ENCODE peak calls at places on chromosomes 12 and 14, in ten cellular contexts. One of them, this sample, is unnamed.

GRCh38 chr12:109739747-109740693 is 26.4 kb downstream of the FAM222A start:
- DNase-seq in mammary epithelial cell: no peak
- DNase-seq in uterus: peak
- DNase-seq in right atrium auricular region: no peak
- DNase-seq in WTC11: peak
- DNase-seq in PC-3: no peak
- DNase-seq in B cell: peak
- DNase-seq in fibroblast of lung: no peak
- DNase-seq in Peyer's patch: peak
- DNase-seq in astrocyte of the cerebellum: no peak
- DNase-seq in this sample: no peak

GRCh38 chr12:64691793-64692583 is 67.2 kb downstream of the GNS start:
- DNase-seq in mammary epithelial cell: no peak
- DNase-seq in uterus: no peak
- DNase-seq in right atrium auricular region: no peak
- DNase-seq in WTC11: no peak
- DNase-seq in PC-3: no peak
- DNase-seq in B cell: no peak
- DNase-seq in fibroblast of lung: peak
- DNase-seq in Peyer's patch: no peak
- DNase-seq in astrocyte of the cerebellum: no peak
- DNase-seq in this sample: no peak

GRCh38 chr12:128567730-128568129 is 256.0 kb downstream of the SLC15A4 start:
- DNase-seq in mammary epithelial cell: no peak
- DNase-seq in uterus: no peak
- DNase-seq in right atrium auricular region: no peak
- DNase-seq in WTC11: no peak
- DNase-seq in PC-3: no peak
- DNase-seq in B cell: no peak
- DNase-seq in fibroblast of lung: no peak
- DNase-seq in Peyer's patch: no peak
- DNase-seq in astrocyte of the cerebellum: no peak
- DNase-seq in this sample: no peak

GRCh38 chr12:51065530-51065929 is 17.4 kb downstream of the LETMD1 start:
- DNase-seq in mammary epithelial cell: peak
- DNase-seq in uterus: no peak
- DNase-seq in right atrium auricular region: no peak
- DNase-seq in WTC11: no peak
- DNase-seq in PC-3: peak
- DNase-seq in B cell: no peak
- DNase-seq in fibroblast of lung: no peak
- DNase-seq in Peyer's patch: no peak
- DNase-seq in astrocyte of the cerebellum: no peak
- DNase-seq in this sample: no peak

GRCh38 chr14:23183479-23183878 is at the start of gene SLC7A8:
- DNase-seq in mammary epithelial cell: no peak
- DNase-seq in uterus: peak
- DNase-seq in right atrium auricular region: peak
- DNase-seq in WTC11: peak
- DNase-seq in PC-3: peak
- DNase-seq in B cell: no peak
- DNase-seq in fibroblast of lung: no peak
- DNase-seq in Peyer's patch: peak
- DNase-seq in astrocyte of the cerebellum: no peak
- DNase-seq in this sample: peak

GRCh38 chr14:86955955-86956354 is 1037.0 kb downstream of the GALC start:
- DNase-seq in mammary epithelial cell: no peak
- DNase-seq in uterus: no peak
- DNase-seq in right atrium auricular region: no peak
- DNase-seq in WTC11: no peak
- DNase-seq in PC-3: no peak
- DNase-seq in B cell: no peak
- DNase-seq in fibroblast of lung: no peak
- DNase-seq in Peyer's patch: no peak
- DNase-seq in astrocyte of the cerebellum: no peak
- DNase-seq in this sample: no peak

GRCh38 chr12:118189761-118190181 is 53.8 kb downstream of the PEBP1 start:
- DNase-seq in mammary epithelial cell: peak
- DNase-seq in uterus: peak
- DNase-seq in right atrium auricular region: no peak
- DNase-seq in WTC11: peak
- DNase-seq in PC-3: no peak
- DNase-seq in B cell: no peak
- DNase-seq in fibroblast of lung: peak
- DNase-seq in Peyer's patch: no peak
- DNase-seq in astrocyte of the cerebellum: no peak
- DNase-seq in this sample: no peak

GRCh38 chr12:77231548-77231947 is 166.2 kb upstream of the E2F7 start:
- DNase-seq in mammary epithelial cell: peak
- DNase-seq in uterus: peak
- DNase-seq in right atrium auricular region: peak
- DNase-seq in WTC11: no peak
- DNase-seq in PC-3: no peak
- DNase-seq in B cell: no peak
- DNase-seq in fibroblast of lung: peak
- DNase-seq in Peyer's patch: peak
- DNase-seq in astrocyte of the cerebellum: peak
- DNase-seq in this sample: peak

GRCh38 chr12:48489012-48489411 is 6.7 kb downstream of the C12orf54 start:
- DNase-seq in mammary epithelial cell: peak
- DNase-seq in uterus: no peak
- DNase-seq in right atrium auricular region: no peak
- DNase-seq in WTC11: no peak
- DNase-seq in PC-3: no peak
- DNase-seq in B cell: no peak
- DNase-seq in fibroblast of lung: no peak
- DNase-seq in Peyer's patch: no peak
- DNase-seq in astrocyte of the cerebellum: no peak
- DNase-seq in this sample: no peak

GRCh38 chr12:51009038-51009437 is 17.1 kb downstream of the SLC11A2 start:
- DNase-seq in mammary epithelial cell: no peak
- DNase-seq in uterus: peak
- DNase-seq in right atrium auricular region: peak
- DNase-seq in WTC11: no peak
- DNase-seq in PC-3: no peak
- DNase-seq in B cell: peak
- DNase-seq in fibroblast of lung: no peak
- DNase-seq in Peyer's patch: peak
- DNase-seq in astrocyte of the cerebellum: no peak
- DNase-seq in this sample: peak

GRCh38 chr14:87810711-87811110 is 182.3 kb downstream of the GALC start:
- DNase-seq in mammary epithelial cell: no peak
- DNase-seq in uterus: no peak
- DNase-seq in right atrium auricular region: no peak
- DNase-seq in WTC11: no peak
- DNase-seq in PC-3: peak
- DNase-seq in B cell: no peak
- DNase-seq in fibroblast of lung: no peak
- DNase-seq in Peyer's patch: no peak
- DNase-seq in astrocyte of the cerebellum: no peak
- DNase-seq in this sample: no peak

GRCh38 chr14:101819251-101819990 is 57.9 kb downstream of the PPP2R5C start:
- DNase-seq in mammary epithelial cell: no peak
- DNase-seq in uterus: no peak
- DNase-seq in right atrium auricular region: no peak
- DNase-seq in WTC11: no peak
- DNase-seq in PC-3: no peak
- DNase-seq in B cell: no peak
- DNase-seq in fibroblast of lung: no peak
- DNase-seq in Peyer's patch: peak
- DNase-seq in astrocyte of the cerebellum: no peak
- DNase-seq in this sample: peak

GRCh38 chr12:54692353-54692752 is 44.2 kb upstream of the DCD start:
- DNase-seq in mammary epithelial cell: no peak
- DNase-seq in uterus: no peak
- DNase-seq in right atrium auricular region: no peak
- DNase-seq in WTC11: no peak
- DNase-seq in PC-3: no peak
- DNase-seq in B cell: no peak
- DNase-seq in fibroblast of lung: no peak
- DNase-seq in Peyer's patch: no peak
- DNase-seq in astrocyte of the cerebellum: no peak
- DNase-seq in this sample: no peak

GRCh38 chr12:54689034-54689372 is 40.8 kb upstream of the DCD start:
- DNase-seq in mammary epithelial cell: no peak
- DNase-seq in uterus: no peak
- DNase-seq in right atrium auricular region: no peak
- DNase-seq in WTC11: no peak
- DNase-seq in PC-3: no peak
- DNase-seq in B cell: no peak
- DNase-seq in fibroblast of lung: no peak
- DNase-seq in Peyer's patch: no peak
- DNase-seq in astrocyte of the cerebellum: no peak
- DNase-seq in this sample: no peak

GRCh38 chr12:54684636-54685630 is 36.8 kb upstream of the DCD start:
- DNase-seq in mammary epithelial cell: no peak
- DNase-seq in uterus: no peak
- DNase-seq in right atrium auricular region: no peak
- DNase-seq in WTC11: no peak
- DNase-seq in PC-3: no peak
- DNase-seq in B cell: no peak
- DNase-seq in fibroblast of lung: no peak
- DNase-seq in Peyer's patch: no peak
- DNase-seq in astrocyte of the cerebellum: no peak
- DNase-seq in this sample: no peak

GRCh38 chr12:54688309-54689033 is 40.3 kb upstream of the DCD start:
- DNase-seq in mammary epithelial cell: no peak
- DNase-seq in uterus: no peak
- DNase-seq in right atrium auricular region: no peak
- DNase-seq in WTC11: no peak
- DNase-seq in PC-3: no peak
- DNase-seq in B cell: no peak
- DNase-seq in fibroblast of lung: no peak
- DNase-seq in Peyer's patch: no peak
- DNase-seq in astrocyte of the cerebellum: no peak
- DNase-seq in this sample: no peak

DNA sequence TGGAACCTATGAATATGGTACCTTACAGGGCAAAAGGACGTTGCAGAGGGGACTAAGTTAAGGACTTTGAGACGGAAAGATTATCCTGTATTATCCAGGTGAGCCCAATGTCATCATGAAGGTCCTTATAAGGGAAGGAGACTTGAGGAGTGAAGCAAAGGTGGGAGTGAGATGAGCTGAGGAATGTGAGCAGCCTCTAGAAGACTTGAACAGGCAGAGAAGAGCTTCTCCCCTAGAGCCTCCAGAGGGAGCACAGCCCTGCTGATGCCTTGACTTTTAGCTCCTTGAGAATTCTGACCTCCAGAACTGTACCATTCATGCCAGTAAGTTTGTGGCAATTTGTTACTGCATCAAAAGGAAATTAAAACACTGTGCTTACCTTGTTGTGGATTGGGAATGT is 41.8 kb upstream of the DCD start:
- DNase-seq in mammary epithelial cell: no peak
- DNase-seq in uterus: no peak
- DNase-seq in right atrium auricular region: no peak
- DNase-seq in WTC11: peak
- DNase-seq in PC-3: peak
- DNase-seq in B cell: no peak
- DNase-seq in fibroblast of lung: no peak
- DNase-seq in Peyer's patch: no peak
- DNase-seq in astrocyte of the cerebellum: no peak
- DNase-seq in this sample: no peak
- TF ChIP-seq CTCF in mammary epithelial cell: peak
- TF ChIP-seq CTCF in uterus: no peak
- TF ChIP-seq CTCF in right atrium auricular region: no peak
- TF ChIP-seq CTCF in WTC11: no peak
- TF ChIP-seq CTCF in PC-3: peak
- TF ChIP-seq CTCF in B cell: no peak
- TF ChIP-seq CTCF in fibroblast of lung: no peak
- TF ChIP-seq CTCF in Peyer's patch: no peak
- TF ChIP-seq CTCF in astrocyte of the cerebellum: peak
- TF ChIP-seq CTCF in this sample: no peak

DNA sequence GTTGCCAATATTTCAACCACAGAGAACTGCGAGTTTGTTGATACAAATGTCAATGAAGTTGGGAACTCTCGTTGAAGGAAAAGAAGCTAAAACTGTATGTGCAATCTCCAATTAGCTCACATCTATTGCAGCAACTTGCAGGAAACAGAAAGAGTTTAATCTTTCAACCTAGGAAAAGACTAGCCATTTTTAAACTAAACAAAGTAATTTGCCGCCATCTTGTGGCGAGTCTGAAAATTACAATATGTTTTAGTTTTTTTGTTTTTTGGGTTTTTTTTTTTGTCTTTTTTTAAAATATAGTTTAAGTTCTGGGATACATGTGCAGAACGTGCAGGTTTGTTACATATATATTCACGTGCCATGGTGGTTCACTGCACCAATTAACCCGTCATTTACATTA is 131.2 kb upstream of the FOXG1 start:
- DNase-seq in mammary epithelial cell: peak
- DNase-seq in uterus: no peak
- DNase-seq in right atrium auricular region: no peak
- DNase-seq in WTC11: no peak
- DNase-seq in PC-3: peak
- DNase-seq in B cell: no peak
- DNase-seq in fibroblast of lung: peak
- DNase-seq in Peyer's patch: no peak
- DNase-seq in astrocyte of the cerebellum: peak
- DNase-seq in this sample: no peak
- TF ChIP-seq CTCF in mammary epithelial cell: peak
- TF ChIP-seq CTCF in uterus: no peak
- TF ChIP-seq CTCF in right atrium auricular region: no peak
- TF ChIP-seq CTCF in WTC11: peak
- TF ChIP-seq CTCF in PC-3: peak
- TF ChIP-seq CTCF in B cell: peak
- TF ChIP-seq CTCF in fibroblast of lung: peak
- TF ChIP-seq CTCF in Peyer's patch: peak
- TF ChIP-seq CTCF in astrocyte of the cerebellum: peak
- TF ChIP-seq CTCF in this sample: peak

DNA sequence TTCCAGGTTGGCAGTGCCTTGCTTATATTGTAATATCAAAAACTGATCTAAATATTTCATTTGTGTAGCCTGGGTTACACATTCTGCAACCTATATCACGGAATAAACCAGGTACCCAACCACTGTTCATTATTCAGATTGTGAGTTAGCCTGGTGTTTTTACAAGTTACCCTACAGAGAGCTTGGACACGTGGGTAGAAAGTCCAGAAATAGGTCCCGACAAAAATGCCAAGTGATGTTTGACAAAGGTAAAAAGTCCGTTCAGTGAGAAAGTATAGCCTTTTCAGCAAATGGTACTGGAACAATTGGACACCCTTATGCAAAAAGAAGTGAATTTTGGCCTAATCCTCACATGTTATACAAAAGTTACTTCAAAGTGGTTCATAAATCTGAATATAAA is 17.6 kb upstream of the EVL start:
- DNase-seq in mammary epithelial cell: no peak
- DNase-seq in uterus: no peak
- DNase-seq in right atrium auricular region: no peak
- DNase-seq in WTC11: no peak
- DNase-seq in PC-3: no peak
- DNase-seq in B cell: no peak
- DNase-seq in fibroblast of lung: no peak
- DNase-seq in Peyer's patch: no peak
- DNase-seq in astrocyte of the cerebellum: no peak
- DNase-seq in this sample: no peak
- TF ChIP-seq CTCF in mammary epithelial cell: no peak
- TF ChIP-seq CTCF in uterus: no peak
- TF ChIP-seq CTCF in right atrium auricular region: no peak
- TF ChIP-seq CTCF in WTC11: no peak
- TF ChIP-seq CTCF in PC-3: no peak
- TF ChIP-seq CTCF in B cell: no peak
- TF ChIP-seq CTCF in fibroblast of lung: no peak
- TF ChIP-seq CTCF in Peyer's patch: no peak
- TF ChIP-seq CTCF in astrocyte of the cerebellum: no peak
- TF ChIP-seq CTCF in this sample: no peak

GRCh38 chr12:123744836-123745235 is 17.3 kb upstream of the DNAH10 start:
- DNase-seq in mammary epithelial cell: no peak
- DNase-seq in uterus: no peak
- DNase-seq in right atrium auricular region: no peak
- DNase-seq in WTC11: peak
- DNase-seq in PC-3: peak
- DNase-seq in B cell: no peak
- DNase-seq in fibroblast of lung: no peak
- DNase-seq in Peyer's patch: no peak
- DNase-seq in astrocyte of the cerebellum: no peak
- DNase-seq in this sample: no peak
- TF ChIP-seq CTCF in mammary epithelial cell: peak
- TF ChIP-seq CTCF in uterus: no peak
- TF ChIP-seq CTCF in right atrium auricular region: no peak
- TF ChIP-seq CTCF in WTC11: no peak
- TF ChIP-seq CTCF in PC-3: peak
- TF ChIP-seq CTCF in B cell: no peak
- TF ChIP-seq CTCF in fibroblast of lung: peak
- TF ChIP-seq CTCF in Peyer's patch: no peak
- TF ChIP-seq CTCF in astrocyte of the cerebellum: no peak
- TF ChIP-seq CTCF in this sample: no peak

This sample was measured in transverse colon.